ENCODE peak calls at places on chromosomes 4 and X, in six cellular contexts. C is fibroblast of mammary gland, I is Panc1, U is upper lobe of right lung, D is hepatocyte, K is transverse colon. Z is an unnamed sample.

GRCh38 chr4:23805381-23805780 is 84.5 kb downstream of the PPARGC1A start:
- DNase-seq in C (peak; percentile 22), K (no peak), I (no peak), D (no peak), U (no peak), Z (no peak)

GRCh38 chrX:65532016-65532415 is 2.6 kb downstream of the LAS1L start:
- DNase-seq in K (no peak), D (no peak), U (no peak), C (peak; percentile 5), I (no peak), Z (no peak)

GRCh38 chrX:155065035-155065734 is 5.8 kb downstream of the CMC4 start:
- DNase-seq in K (no peak), U (no peak), I (no peak), C (peak; percentile 73), D (no peak), Z (no peak)

GRCh38 chr4:1295405-1296055 is 5.8 kb downstream of the MAEA start:
- DNase-seq in K (no peak), D (no peak), I (no peak), U (no peak), C (no peak), Z (no peak)

GRCh38 chr4:111770514-111770913 is 374.7 kb upstream of the FAM241A start:
- DNase-seq in K (no peak), D (no peak), C (no peak), I (no peak), U (no peak), Z (no peak)

GRCh38 chr4:111989817-111990216 is 155.4 kb upstream of the FAM241A start:
- DNase-seq in I (no peak), U (no peak), C (no peak), D (peak; percentile 29), K (peak; percentile 62), Z (no peak)

GRCh38 chr4:86223472-86223871 is 136.4 kb downstream of the MAPK10 start:
- DNase-seq in C (peak; percentile 63), K (no peak), I (peak; percentile 2), U (no peak), D (peak; percentile 14), Z (no peak)

GRCh38 chr4:17059192-17059634 is 160.8 kb upstream of the LDB2 start:
- DNase-seq in U (no peak), I (no peak), K (no peak), D (no peak), C (peak; percentile 91), Z (no peak)

GRCh38 chrX:53184836-53185235 is 40.2 kb downstream of the KDM5C start:
- DNase-seq in U (no peak), I (no peak), D (no peak), C (peak; percentile 46), K (no peak), Z (no peak)

GRCh38 chr4:1079711-1080265 is 33.6 kb downstream of the RNF212 start:
- DNase-seq in I (no peak), K (no peak), U (no peak), C (no peak), D (no peak), Z (no peak)

GRCh38 chr4:84796388-84796787 is 170.1 kb downstream of the WDFY3 start:
- DNase-seq in C (no peak), K (no peak), U (no peak), D (no peak), I (no peak), Z (no peak)

GRCh38 chr4:23364167-23364566 is 525.7 kb downstream of the PPARGC1A start:
- DNase-seq in I (no peak), D (no peak), K (no peak), U (no peak), C (no peak), Z (no peak)

GRCh38 chr4:139907001-139907809 is 241.6 kb downstream of the MGST2 start:
- DNase-seq in D (no peak), U (no peak), C (no peak), I (no peak), K (no peak), Z (no peak)

GRCh38 chr4:2927016-2927695 is 36.0 kb downstream of the NOP14 start:
- DNase-seq in I (no peak), K (no peak), C (no peak), D (no peak), U (peak; percentile 46), Z (no peak)

DNA sequence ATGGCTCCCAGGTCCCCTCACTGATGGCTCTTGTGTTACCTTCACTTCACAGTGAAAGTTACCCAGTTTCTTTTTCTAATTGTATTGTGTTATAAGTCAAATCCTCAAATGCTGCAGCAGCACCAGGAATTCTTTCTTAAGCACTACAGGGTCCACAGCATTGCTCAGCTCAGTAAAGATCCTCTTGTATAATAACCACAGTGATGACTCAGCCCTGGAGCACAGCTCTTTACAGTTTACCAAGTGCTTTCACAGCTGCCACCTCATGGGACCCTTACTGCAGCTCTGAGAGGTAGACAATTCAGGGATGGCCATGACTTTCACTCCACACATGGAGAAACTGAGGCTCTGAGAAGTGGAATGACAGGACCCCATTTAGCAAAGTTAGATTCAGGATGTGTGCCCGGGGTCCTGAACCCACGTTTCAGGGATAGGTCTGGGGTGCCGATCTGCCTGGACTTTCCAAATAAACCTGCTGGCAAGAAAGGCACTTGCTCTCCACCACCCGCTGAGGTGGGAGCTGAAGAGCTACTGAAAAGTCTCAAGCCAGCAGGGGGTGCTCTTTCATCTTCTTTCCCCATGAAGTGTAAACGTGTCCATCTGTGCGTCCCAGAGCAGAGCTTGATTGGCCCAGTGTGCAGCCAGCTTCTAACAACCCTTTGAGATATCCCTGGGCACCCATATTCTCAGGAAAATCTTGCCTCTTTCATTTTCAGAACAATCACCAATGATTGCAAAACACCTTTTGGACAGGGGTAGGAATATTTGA is 35.7 kb upstream of the GABRQ start:
- DNase-seq in K (no peak), I (no peak), C (peak; percentile 1), U (no peak), D (no peak), Z (no peak)
- H3K4me3 ChIP-seq in K (no peak overlapping the region), I (no peak overlapping the region), C (no peak overlapping the region), U (no peak overlapping the region), D (no peak overlapping the region), Z (no peak overlapping the region)

GRCh38 chr4:129972257-129972656 is 876.3 kb downstream of the C4orf33 start:
- DNase-seq in C (no peak), I (no peak), K (no peak), U (no peak), D (peak; percentile 4), Z (no peak)
- TF ChIP-seq CTCF in C (no peak), I (no peak), K (no peak), U (no peak), D (no peak), Z (no peak)

DNA sequence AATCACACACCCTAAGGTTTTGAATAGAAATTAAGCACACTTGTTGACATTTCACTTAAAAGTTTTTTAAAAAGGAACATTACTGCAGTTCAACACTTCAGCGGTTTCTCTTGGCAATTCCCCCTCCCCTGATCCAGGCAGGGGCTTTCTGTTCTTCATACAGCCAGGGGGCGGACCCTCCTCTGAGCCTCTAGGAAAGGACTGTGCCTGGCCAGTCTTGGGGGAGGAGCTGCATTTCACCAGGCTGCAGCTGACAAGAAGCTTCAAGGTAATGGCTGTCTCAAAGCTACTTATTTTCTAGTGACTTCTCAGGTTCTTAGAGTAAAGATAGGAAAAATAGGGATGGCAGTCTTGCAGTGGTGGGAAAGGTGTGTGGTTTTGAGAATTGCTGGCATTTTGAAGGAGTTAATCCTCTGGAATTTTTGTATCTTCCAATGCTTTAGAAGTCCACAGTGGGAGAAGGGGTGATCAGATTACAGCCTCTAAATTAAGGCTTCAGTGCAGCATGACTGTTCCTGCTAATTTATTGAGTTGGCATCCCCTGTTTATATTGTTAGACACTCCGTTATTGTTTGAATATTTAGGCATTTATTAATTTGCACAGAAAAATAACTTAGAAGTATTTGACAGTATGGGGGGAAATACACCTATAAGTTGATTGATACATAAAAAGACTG is 33.5 kb downstream of the PWWP3B start:
- DNase-seq in K (no peak), I (no peak), C (no peak), D (no peak), U (no peak), Z (no peak)
- H3K4me3 ChIP-seq in K (no peak overlapping the region), I (no peak overlapping the region), C (no peak overlapping the region), D (no peak overlapping the region), U (no peak overlapping the region), Z (no peak overlapping the region)

GRCh38 chrX:153576961-153577360 is 22.0 kb downstream of the CCNQ start:
- DNase-seq in K (no peak), I (no peak), C (no peak), D (no peak), U (no peak), Z (no peak)

GRCh38 chrX:153573999-153574398 is 24.9 kb downstream of the CCNQ start:
- DNase-seq in U (no peak), K (no peak), D (no peak), C (no peak), I (no peak), Z (no peak)

GRCh38 chrX:153576239-153576870 is 22.6 kb downstream of the CCNQ start:
- DNase-seq in K (no peak), C (no peak), U (no peak), I (no peak), D (no peak), Z (no peak)

GRCh38 chrX:153580700-153581386 is 18.1 kb downstream of the CCNQ start:
- DNase-seq in C (no peak), U (no peak), I (no peak), K (no peak), D (no peak), Z (no peak)

DNA sequence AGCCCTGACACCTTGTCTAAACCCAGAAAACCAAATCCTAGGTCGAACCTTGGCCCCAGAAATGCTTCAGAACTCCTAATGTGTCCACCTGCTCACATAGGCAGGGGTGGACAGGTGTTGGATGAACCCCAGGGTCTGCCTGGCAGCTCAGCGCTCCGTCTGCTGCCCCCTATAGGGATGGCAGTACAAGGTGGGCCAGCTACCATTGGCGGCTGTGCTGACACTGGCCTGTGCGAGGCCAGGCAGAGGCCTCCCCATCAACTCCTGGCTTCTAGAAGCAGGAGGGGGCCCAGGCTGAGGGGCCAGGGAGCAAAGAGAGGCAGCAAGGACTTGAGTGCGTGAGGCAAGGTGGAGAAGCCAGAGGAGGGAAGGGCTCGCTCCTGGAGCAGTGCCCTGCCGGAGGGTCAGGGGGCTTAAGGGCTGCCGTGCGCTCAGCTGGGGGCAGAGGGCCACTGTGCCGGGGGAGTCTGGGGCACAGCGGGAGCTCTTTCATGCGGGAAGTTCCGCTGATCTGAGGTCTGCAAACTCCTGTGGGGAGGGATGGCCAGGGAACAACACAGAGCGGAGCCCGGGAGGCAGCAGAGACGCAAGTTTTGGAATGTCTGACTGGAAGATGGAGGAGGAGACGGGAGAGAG is 20.6 kb downstream of the CCNQ start:
- DNase-seq in U (no peak), C (no peak), D (no peak), I (no peak), K (no peak), Z (no peak)
- TF ChIP-seq CTCF in U (no peak), C (no peak), D (no peak), I (no peak), K (no peak), Z (no peak)

GRCh38 chrX:107738768-107739167 is 36.8 kb downstream of the TSC22D3 start:
- DNase-seq in D (no peak), C (no peak), U (no peak), I (no peak), K (no peak), Z (no peak)
- H3K4me3 ChIP-seq in D (no peak overlapping the region), C (no peak overlapping the region), U (no peak overlapping the region), I (no peak overlapping the region), K (no peak overlapping the region), Z (no peak overlapping the region)

DNA sequence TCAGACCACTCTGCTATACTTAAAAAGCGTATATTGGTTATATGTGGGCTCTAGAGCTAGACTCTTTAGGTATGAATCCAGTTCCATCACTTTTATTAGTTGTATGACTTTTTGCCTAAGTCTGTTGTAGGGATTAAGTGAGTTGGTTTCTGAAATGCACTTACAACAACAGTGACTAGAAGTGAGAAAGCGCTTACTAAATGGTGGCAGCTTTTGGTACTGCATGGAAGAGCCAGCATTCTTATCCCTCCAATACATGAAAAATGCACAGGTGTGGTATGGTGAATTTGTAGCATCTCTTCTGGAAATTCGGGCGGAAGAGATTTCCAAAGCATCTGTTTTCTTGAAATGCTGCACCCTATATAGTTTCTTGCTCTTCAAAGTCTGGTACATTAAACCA is 117.1 kb downstream of the SPANXA1 start:
- DNase-seq in D (no peak), I (no peak), U (no peak), C (peak; percentile 6), K (no peak), Z (no peak)
- TF ChIP-seq CTCF in D (no peak), I (peak; percentile 22), U (no peak), C (peak; percentile 14), K (no peak), Z (no peak)

Z was measured in GM12864.